ENCODE peak calls at places on chromosome X, in seven cellular contexts. T, C, I, Z, F, E and V are unnamed samples.

GRCh38 chrX:11406109-11406755 is 113.0 kb downstream of the AMELX start:
- DNase-seq in T (no peak), C (peak; percentile 40), I (no peak), Z (no peak), F (no peak), E (no peak), V (no peak)

GRCh38 chrX:51376672-51377071 is 44.0 kb downstream of the NUDT10 start:
- DNase-seq in T (no peak), C (no peak), I (no peak), Z (no peak), F (no peak), E (no peak), V (no peak)

GRCh38 chrX:39195156-39195555 is 393.9 kb downstream of the MID1IP1 start:
- DNase-seq in T (no peak), C (no peak), I (no peak), Z (no peak), F (no peak), E (no peak), V (no peak)

GRCh38 chrX:101057095-101057714 is 5.3 kb upstream of the TRMT2B start:
- DNase-seq in T (peak; percentile 56), C (peak; percentile 80), I (no peak), Z (peak; percentile 60), F (no peak), E (no peak), V (peak; percentile 2)

GRCh38 chrX:10163031-10163430 is 6.3 kb downstream of the CLCN4 start:
- DNase-seq in T (no peak), C (no peak), I (no peak), Z (no peak), F (no peak), E (no peak), V (no peak)

GRCh38 chrX:109629310-109629709 is 4.3 kb upstream of the KCNE5 start:
- DNase-seq in T (no peak), C (no peak), I (no peak), Z (no peak), F (no peak), E (no peak), V (no peak)

GRCh38 chrX:131783555-131784338 is 239.4 kb upstream of the STK26 start:
- DNase-seq in T (peak; percentile 7), C (peak; percentile 24), I (peak; percentile 58), Z (peak; percentile 89), F (peak; percentile 80), E (no peak), V (no peak)

GRCh38 chrX:109856974-109857373 is 123.9 kb upstream of the ACSL4 start:
- DNase-seq in T (peak; percentile 17), C (no peak), I (no peak), Z (peak; percentile 46), F (peak; percentile 11), E (peak; percentile 4), V (peak; percentile 49)

GRCh38 chrX:17802756-17803155 is 58.3 kb downstream of the RAI2 start:
- DNase-seq in T (no peak), C (peak; percentile 10), I (no peak), Z (peak; percentile 17), F (no peak), E (no peak), V (no peak)

GRCh38 chrX:134459683-134460004 is 321 bp upstream of the HPRT1 start:
- DNase-seq in T (no peak), C (peak; percentile 57), I (no peak), Z (no peak), F (no peak), E (no peak), V (peak; percentile 21)

GRCh38 chrX:147920161-147920666 is 8.5 kb downstream of the FMR1 start:
- DNase-seq in T (no peak), C (no peak), I (no peak), Z (no peak), F (no peak), E (no peak), V (no peak)

GRCh38 chrX:152025656-152026440 is 51.4 kb upstream of the GABRE start:
- DNase-seq in T (no peak), C (peak; percentile 45), I (no peak), Z (no peak), F (no peak), E (no peak), V (no peak)

GRCh38 chrX:48530736-48531135 is 8.8 kb upstream of the TBC1D25 start:
- DNase-seq in T (no peak), C (peak; percentile 56), I (no peak), Z (peak; percentile 6), F (no peak), E (no peak), V (no peak)

GRCh38 chrX:81261576-81261975 is 59.7 kb downstream of the SH3BGRL start:
- DNase-seq in T (no peak), C (peak; percentile 40), I (no peak), Z (peak; percentile 17), F (no peak), E (no peak), V (no peak)

GRCh38 chrX:140661657-140662056 is 47.9 kb upstream of the LINC00632 start:
- DNase-seq in T (no peak), C (no peak), I (no peak), Z (peak; percentile 2), F (no peak), E (no peak), V (no peak)

GRCh38 chrX:132795211-132795610 is 163.2 kb downstream of the HS6ST2 start:
- DNase-seq in T (no peak), C (no peak), I (no peak), Z (peak; percentile 11), F (no peak), E (no peak), V (no peak)

GRCh38 chrX:130826249-130826648 is 76.8 kb downstream of the ENOX2 start:
- DNase-seq in T (no peak), C (no peak), I (no peak), Z (no peak), F (no peak), E (no peak), V (no peak)